ENCODE peak calls at places on chromosomes 5 and 9, in eight cellular contexts. N is left ventricle myocardium inferior, Y is choroid plexus epithelial cell, A is Caco-2, L is prostate gland, X is left lung, R is psoas muscle, I is Panc1. C is an unnamed sample.

GRCh38 chr5:132056610-132057497 is 3.6 kb upstream of the IL3 start:
- DNase-seq in L (no peak), A (peak; percentile 22), R (peak; percentile 39), N (peak; percentile 5), X (peak; percentile 26), Y (no peak), I (no peak), C (no peak)

GRCh38 chr5:180669661-180670060 is 20.3 kb upstream of the FLT4 start:
- DNase-seq in I (no peak), X (no peak), L (no peak), Y (no peak), N (no peak), R (no peak), A (no peak), C (no peak)

GRCh38 chr5:158013939-158014338 is 155.0 kb upstream of the CLINT1 start:
- DNase-seq in X (no peak), A (peak; percentile 50), N (no peak), R (no peak), I (no peak), L (no peak), Y (peak; percentile 70), C (no peak)

GRCh38 chr5:170297589-170298462 is at the start of gene LCP2:
- DNase-seq in X (no peak), I (no peak), Y (no peak), L (no peak), A (no peak), N (no peak), R (no peak), C (peak; percentile 42)

GRCh38 chr9:6921335-6921734 is 163.6 kb downstream of the KDM4C start:
- DNase-seq in N (no peak), R (no peak), I (no peak), Y (no peak), L (no peak), A (no peak), X (no peak), C (no peak)

GRCh38 chr5:76999451-76999850 is 30.8 kb upstream of the AGGF1 start:
- DNase-seq in I (no peak), L (no peak), Y (peak; percentile 83), X (no peak), R (no peak), A (no peak), N (no peak), C (no peak)

GRCh38 chr5:15831408-15831807 is 331.4 kb downstream of the FBXL7 start:
- DNase-seq in I (no peak), Y (no peak), A (no peak), X (no peak), L (no peak), R (no peak), N (no peak), C (no peak)

GRCh38 chr5:156411-157072 is 34.8 kb upstream of the LRRC14B start:
- DNase-seq in X (no peak), A (peak; percentile 24), N (no peak), R (no peak), Y (no peak), I (no peak), L (no peak), C (no peak)

GRCh38 chr9:94821098-94821930 is 94.8 kb downstream of the AOPEP start:
- DNase-seq in A (no peak), L (no peak), I (no peak), Y (no peak), R (no peak), N (no peak), X (no peak), C (no peak)

GRCh38 chr9:34253460-34253837 is 74.6 kb downstream of the UBAP1 start:
- DNase-seq in R (no peak), N (peak; percentile 69), Y (peak; percentile 75), L (no peak), X (no peak), I (no peak), A (no peak), C (no peak)

GRCh38 chr9:81557957-81558791 is 131.2 kb downstream of the TLE1 start:
- DNase-seq in I (no peak), Y (peak; percentile 79), L (peak; percentile 15), N (no peak), A (no peak), X (no peak), R (no peak), C (no peak)

GRCh38 chr5:72818866-72819534 is 2.5 kb downstream of the TNPO1 start:
- DNase-seq in I (no peak), Y (peak; percentile 77), X (peak; percentile 77), A (peak; percentile 67), R (peak; percentile 76), L (peak; percentile 51), N (peak; percentile 58), C (peak; percentile 36)

GRCh38 chr5:68288756-68289134 is 73.2 kb downstream of the PIK3R1 start:
- DNase-seq in R (peak; percentile 51), I (no peak), N (peak; percentile 18), L (peak; percentile 50), Y (no peak), A (no peak), X (peak; percentile 32), C (no peak)

GRCh38 chr5:159975462-159976019 is 33.4 kb upstream of the TTC1 start:
- DNase-seq in A (no peak), X (no peak), N (no peak), R (no peak), Y (peak; percentile 97), L (no peak), I (no peak), C (no peak)
- TF ChIP-seq CTCF in A (no peak), X (no peak), N (peak; percentile 21), R (no peak), Y (peak; percentile 75), L (no peak), I (peak; percentile 36), C (no peak)

DNA sequence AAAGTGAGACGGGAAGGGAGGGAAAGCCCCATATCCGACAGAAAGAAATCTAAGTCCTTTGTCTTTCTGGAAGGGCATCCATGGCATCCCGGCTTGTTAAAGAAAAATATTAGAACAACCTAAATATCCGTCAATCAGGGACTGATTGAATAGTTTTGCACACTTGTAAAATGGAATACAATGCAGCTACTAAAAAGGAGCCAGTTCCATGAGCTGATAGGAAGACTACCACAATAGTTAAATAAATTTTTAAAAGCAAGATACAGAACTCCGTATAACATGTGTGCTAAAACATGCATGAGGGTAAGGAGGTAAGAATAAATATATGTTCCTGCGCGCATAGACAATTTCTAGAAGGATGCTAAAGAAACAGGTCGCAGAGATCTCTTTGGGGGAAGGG is 12.8 kb upstream of the GNPDA1 start:
- DNase-seq in X (no peak), L (no peak), R (no peak), I (no peak), Y (no peak), N (no peak), A (no peak), C (no peak)
- H3K4me3 ChIP-seq in X (peak overlapping the region; percentile 33), L (no peak overlapping the region), R (peak overlapping the region; percentile 69), I (peak overlapping the region; percentile 52), Y (no peak overlapping the region), N (peak overlapping the region; percentile 69), A (no peak overlapping the region), C (peak overlapping the region; percentile 51)

DNA sequence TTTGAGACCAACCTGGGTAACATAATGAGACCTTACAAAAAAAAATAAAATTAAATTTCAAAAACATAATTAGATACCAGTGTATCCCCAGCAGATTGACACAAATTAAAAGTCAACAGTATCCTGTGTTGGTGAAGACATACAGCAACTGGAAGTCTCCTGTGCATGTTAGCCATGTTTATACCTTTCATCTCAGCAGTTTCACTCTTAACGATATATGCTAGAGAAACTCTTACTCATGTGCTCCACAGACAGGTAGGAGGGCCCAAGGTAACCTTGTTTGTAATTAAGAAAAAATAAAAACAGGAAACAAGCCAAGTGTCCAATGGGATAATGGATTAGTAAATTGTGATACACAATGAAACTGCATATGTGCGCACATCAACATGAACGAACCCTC is 50.1 kb upstream of the N4BP3 start:
- DNase-seq in X (no peak), I (no peak), R (no peak), N (no peak), A (no peak), Y (no peak), L (no peak), C (no peak)
- TF ChIP-seq CTCF in X (no peak), I (no peak), R (no peak), N (no peak), A (no peak), Y (no peak), L (no peak), C (no peak)

GRCh38 chr9:123860603-123861002 is 69.3 kb downstream of the DENND1A start:
- DNase-seq in L (no peak), N (no peak), X (no peak), I (no peak), R (no peak), A (no peak), Y (no peak), C (no peak)
- H3K4me3 ChIP-seq in L (no peak overlapping the region), N (no peak overlapping the region), X (no peak overlapping the region), I (no peak overlapping the region), R (no peak overlapping the region), A (no peak overlapping the region), Y (no peak overlapping the region), C (no peak overlapping the region)

DNA sequence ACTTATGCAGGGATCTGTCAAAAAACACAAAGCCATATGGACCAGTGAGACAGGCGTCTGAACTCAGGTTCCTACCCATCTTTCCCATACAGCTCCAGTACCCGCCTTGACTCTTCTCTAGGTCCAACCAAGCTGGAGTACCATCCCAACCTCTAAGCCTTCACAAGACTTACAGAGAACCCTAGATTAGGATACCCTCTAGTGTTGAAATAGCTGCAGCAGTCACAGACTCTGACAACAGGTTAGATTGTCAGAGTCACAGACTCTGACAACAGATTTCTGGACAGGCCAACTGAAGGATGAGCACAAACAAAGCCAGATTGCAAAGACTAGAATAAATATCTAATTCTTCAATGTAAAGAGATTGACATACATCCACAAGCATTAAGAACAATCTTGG is 266.1 kb downstream of the GRIA1 start:
- DNase-seq in A (no peak), R (no peak), I (no peak), X (no peak), L (no peak), Y (peak; percentile 6), N (no peak), C (no peak)
- TF ChIP-seq CTCF in A (peak; percentile 22), R (no peak), I (no peak), X (no peak), L (no peak), Y (peak; percentile 42), N (no peak), C (no peak)

GRCh38 chr5:147234098-147234824 is 565 bp upstream of the STK32A start:
- DNase-seq in N (no peak), A (no peak), I (no peak), R (no peak), L (no peak), Y (no peak), X (no peak), C (no peak)
- H3K4me3 ChIP-seq in N (peak overlapping the region; percentile 73), A (peak overlapping the region; percentile 32), I (peak overlapping the region; percentile 37), R (peak overlapping the region; percentile 72), L (peak overlapping the region; percentile 35), Y (peak overlapping the region; percentile 47), X (peak overlapping the region; percentile 40), C (no peak overlapping the region)

GRCh38 chr5:3417376-3417943 is 178.2 kb upstream of the IRX1 start:
- DNase-seq in A (no peak), R (no peak), I (no peak), L (no peak), X (no peak), Y (no peak), N (no peak), C (no peak)
- TF ChIP-seq CTCF in A (no peak), R (no peak), I (peak; percentile 44), L (no peak), X (no peak), Y (no peak), N (no peak), C (no peak)

C was measured in CD8-positive, alpha-beta T cell.